ENCODE peak calls at places on chromosomes 3 and 15, in six cellular contexts. One of them, this sample, is unnamed.

GRCh38 chr3:187880438-187880837 is 135.2 kb upstream of the BCL6 start:
- DNase-seq in hepatocyte: no peak
- DNase-seq in cardiac fibroblast: peak
- DNase-seq in left ventricle myocardium inferior: no peak
- DNase-seq in NB4: no peak
- DNase-seq in cardiac muscle cell: no peak
- DNase-seq in this sample: no peak

GRCh38 chr3:52526151-52526561 is 7.5 kb downstream of the NT5DC2 start:
- DNase-seq in left ventricle myocardium inferior: peak
- DNase-seq in cardiac fibroblast: no peak
- DNase-seq in NB4: no peak
- DNase-seq in cardiac muscle cell: no peak
- DNase-seq in hepatocyte: no peak
- DNase-seq in this sample: no peak

GRCh38 chr3:12638105-12638504 is 25.8 kb downstream of the RAF1 start:
- DNase-seq in left ventricle myocardium inferior: no peak
- DNase-seq in NB4: no peak
- DNase-seq in cardiac fibroblast: peak
- DNase-seq in cardiac muscle cell: peak
- DNase-seq in hepatocyte: no peak
- DNase-seq in this sample: no peak

GRCh38 chr3:112500621-112501020 is 1.3 kb upstream of the BTLA start:
- DNase-seq in cardiac muscle cell: no peak
- DNase-seq in left ventricle myocardium inferior: no peak
- DNase-seq in NB4: no peak
- DNase-seq in hepatocyte: no peak
- DNase-seq in cardiac fibroblast: no peak
- DNase-seq in this sample: no peak

GRCh38 chr3:40019371-40019770 is 210.0 kb downstream of the MYRIP start:
- DNase-seq in cardiac fibroblast: no peak
- DNase-seq in left ventricle myocardium inferior: no peak
- DNase-seq in NB4: no peak
- DNase-seq in cardiac muscle cell: no peak
- DNase-seq in hepatocyte: no peak
- DNase-seq in this sample: no peak

GRCh38 chr3:112822116-112823055 is 24.3 kb downstream of the CD200R1L start:
- DNase-seq in left ventricle myocardium inferior: no peak
- DNase-seq in cardiac fibroblast: no peak
- DNase-seq in NB4: no peak
- DNase-seq in hepatocyte: no peak
- DNase-seq in cardiac muscle cell: no peak
- DNase-seq in this sample: no peak

GRCh38 chr3:157088506-157089454 is 71.2 kb downstream of the CCNL1 start:
- DNase-seq in cardiac muscle cell: peak
- DNase-seq in cardiac fibroblast: peak
- DNase-seq in left ventricle myocardium inferior: peak
- DNase-seq in hepatocyte: peak
- DNase-seq in NB4: peak
- DNase-seq in this sample: peak

GRCh38 chr3:176916777-176917176 is 280.5 kb downstream of the TBL1XR1 start:
- DNase-seq in NB4: no peak
- DNase-seq in cardiac fibroblast: no peak
- DNase-seq in left ventricle myocardium inferior: no peak
- DNase-seq in hepatocyte: peak
- DNase-seq in cardiac muscle cell: no peak
- DNase-seq in this sample: no peak

GRCh38 chr15:41928637-41929620 is 35.1 kb upstream of the SPTBN5 start:
- DNase-seq in cardiac muscle cell: no peak
- DNase-seq in hepatocyte: no peak
- DNase-seq in cardiac fibroblast: no peak
- DNase-seq in left ventricle myocardium inferior: peak
- DNase-seq in NB4: no peak
- DNase-seq in this sample: peak

GRCh38 chr3:71122641-71123040 is 460.9 kb downstream of the FOXP1 start:
- DNase-seq in left ventricle myocardium inferior: no peak
- DNase-seq in cardiac fibroblast: no peak
- DNase-seq in NB4: no peak
- DNase-seq in hepatocyte: no peak
- DNase-seq in cardiac muscle cell: no peak
- DNase-seq in this sample: no peak

GRCh38 chr15:29636140-29636539 is 186.1 kb downstream of the TJP1 start:
- DNase-seq in cardiac fibroblast: no peak
- DNase-seq in left ventricle myocardium inferior: no peak
- DNase-seq in NB4: no peak
- DNase-seq in cardiac muscle cell: no peak
- DNase-seq in hepatocyte: no peak
- DNase-seq in this sample: no peak

GRCh38 chr15:27086146-27086545 is 115.2 kb downstream of the GABRG3 start:
- DNase-seq in cardiac fibroblast: no peak
- DNase-seq in left ventricle myocardium inferior: no peak
- DNase-seq in NB4: no peak
- DNase-seq in cardiac muscle cell: no peak
- DNase-seq in hepatocyte: peak
- DNase-seq in this sample: no peak

GRCh38 chr3:3744826-3745225 is 54.4 kb upstream of the LRRN1 start:
- DNase-seq in NB4: no peak
- DNase-seq in cardiac fibroblast: no peak
- DNase-seq in cardiac muscle cell: no peak
- DNase-seq in left ventricle myocardium inferior: no peak
- DNase-seq in hepatocyte: no peak
- DNase-seq in this sample: no peak

GRCh38 chr3:134381836-134382442 is 7.7 kb upstream of the AMOTL2 start:
- DNase-seq in hepatocyte: no peak
- DNase-seq in NB4: no peak
- DNase-seq in left ventricle myocardium inferior: no peak
- DNase-seq in cardiac muscle cell: no peak
- DNase-seq in cardiac fibroblast: no peak
- DNase-seq in this sample: no peak

GRCh38 chr3:65107174-65107573 is 419.4 kb upstream of the ADAMTS9 start:
- DNase-seq in hepatocyte: peak
- DNase-seq in cardiac muscle cell: peak
- DNase-seq in cardiac fibroblast: peak
- DNase-seq in NB4: no peak
- DNase-seq in left ventricle myocardium inferior: no peak
- DNase-seq in this sample: no peak

GRCh38 chr3:156727519-156728205 is 53.3 kb downstream of the TIPARP start:
- DNase-seq in NB4: no peak
- DNase-seq in cardiac muscle cell: no peak
- DNase-seq in cardiac fibroblast: peak
- DNase-seq in left ventricle myocardium inferior: no peak
- DNase-seq in hepatocyte: no peak
- DNase-seq in this sample: no peak

GRCh38 chr15:52498700-52499099 is 30.0 kb downstream of the MYO5A start:
- DNase-seq in left ventricle myocardium inferior: no peak
- DNase-seq in cardiac fibroblast: no peak
- DNase-seq in hepatocyte: no peak
- DNase-seq in cardiac muscle cell: no peak
- DNase-seq in NB4: no peak
- DNase-seq in this sample: no peak

GRCh38 chr15:80207887-80208286 is 44.1 kb downstream of the CTXND1 start:
- DNase-seq in cardiac fibroblast: peak
- DNase-seq in cardiac muscle cell: peak
- DNase-seq in hepatocyte: peak
- DNase-seq in NB4: no peak
- DNase-seq in left ventricle myocardium inferior: no peak
- DNase-seq in this sample: no peak
- H3K4me3 ChIP-seq in cardiac fibroblast: no peak
- H3K4me3 ChIP-seq in cardiac muscle cell: no peak
- H3K4me3 ChIP-seq in hepatocyte: no peak
- H3K4me3 ChIP-seq in NB4: no peak
- H3K4me3 ChIP-seq in left ventricle myocardium inferior: no peak
- H3K4me3 ChIP-seq in this sample: no peak

GRCh38 chr3:63927623-63928280 is 15.6 kb upstream of the SCAANT1 start:
- DNase-seq in cardiac muscle cell: no peak
- DNase-seq in left ventricle myocardium inferior: no peak
- DNase-seq in hepatocyte: no peak
- DNase-seq in cardiac fibroblast: no peak
- DNase-seq in NB4: no peak
- DNase-seq in this sample: no peak
- H3K4me3 ChIP-seq in cardiac muscle cell: no peak
- H3K4me3 ChIP-seq in left ventricle myocardium inferior: no peak
- H3K4me3 ChIP-seq in hepatocyte: no peak
- H3K4me3 ChIP-seq in cardiac fibroblast: no peak
- H3K4me3 ChIP-seq in NB4: no peak
- H3K4me3 ChIP-seq in this sample: no peak

GRCh38 chr15:33310481-33311311 is at the start of gene RYR3:
- DNase-seq in NB4: no peak
- DNase-seq in hepatocyte: peak
- DNase-seq in cardiac muscle cell: peak
- DNase-seq in cardiac fibroblast: peak
- DNase-seq in left ventricle myocardium inferior: no peak
- DNase-seq in this sample: peak
- H3K4me3 ChIP-seq in NB4: no peak
- H3K4me3 ChIP-seq in hepatocyte: peak
- H3K4me3 ChIP-seq in cardiac muscle cell: peak
- H3K4me3 ChIP-seq in cardiac fibroblast: no peak
- H3K4me3 ChIP-seq in left ventricle myocardium inferior: peak
- H3K4me3 ChIP-seq in this sample: no peak

DNA sequence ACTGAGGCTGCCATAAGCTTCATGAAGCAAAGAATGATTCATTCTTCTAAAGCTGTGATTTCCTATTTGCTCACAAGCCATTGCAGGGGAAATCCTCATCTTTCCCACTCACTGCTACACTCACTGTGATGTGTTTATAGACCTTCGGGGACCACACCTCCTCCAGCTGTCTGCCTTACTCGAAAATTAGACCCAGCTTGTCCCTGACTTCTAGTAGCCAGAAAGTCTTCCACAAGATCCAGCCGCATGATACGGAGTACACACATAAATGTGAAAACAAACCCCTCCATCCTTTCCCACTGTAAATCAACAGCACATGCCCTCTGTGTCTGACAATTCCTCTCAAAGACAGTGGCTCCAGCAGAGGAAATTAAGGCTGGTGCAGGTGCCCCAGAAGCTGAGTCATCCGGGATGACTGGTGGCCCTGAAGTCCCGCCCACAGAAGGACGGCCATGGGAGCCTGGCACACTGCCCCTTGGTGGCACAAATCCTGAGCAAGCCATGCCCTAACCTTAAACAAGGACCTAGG is 172.0 kb downstream of the STT3B start:
- DNase-seq in hepatocyte: peak
- DNase-seq in cardiac muscle cell: no peak
- DNase-seq in NB4: peak
- DNase-seq in left ventricle myocardium inferior: no peak
- DNase-seq in cardiac fibroblast: peak
- DNase-seq in this sample: no peak
- H3K4me3 ChIP-seq in hepatocyte: no peak
- H3K4me3 ChIP-seq in cardiac muscle cell: no peak
- H3K4me3 ChIP-seq in NB4: no peak
- H3K4me3 ChIP-seq in left ventricle myocardium inferior: no peak
- H3K4me3 ChIP-seq in cardiac fibroblast: no peak
- H3K4me3 ChIP-seq in this sample: no peak

GRCh38 chr3:152192936-152193672 is 75.6 kb upstream of the MBNL1 start:
- DNase-seq in cardiac muscle cell: no peak
- DNase-seq in hepatocyte: peak
- DNase-seq in left ventricle myocardium inferior: no peak
- DNase-seq in cardiac fibroblast: no peak
- DNase-seq in NB4: no peak
- DNase-seq in this sample: no peak
- H3K4me3 ChIP-seq in cardiac muscle cell: no peak
- H3K4me3 ChIP-seq in hepatocyte: no peak
- H3K4me3 ChIP-seq in left ventricle myocardium inferior: no peak
- H3K4me3 ChIP-seq in cardiac fibroblast: no peak
- H3K4me3 ChIP-seq in NB4: peak
- H3K4me3 ChIP-seq in this sample: no peak

DNA sequence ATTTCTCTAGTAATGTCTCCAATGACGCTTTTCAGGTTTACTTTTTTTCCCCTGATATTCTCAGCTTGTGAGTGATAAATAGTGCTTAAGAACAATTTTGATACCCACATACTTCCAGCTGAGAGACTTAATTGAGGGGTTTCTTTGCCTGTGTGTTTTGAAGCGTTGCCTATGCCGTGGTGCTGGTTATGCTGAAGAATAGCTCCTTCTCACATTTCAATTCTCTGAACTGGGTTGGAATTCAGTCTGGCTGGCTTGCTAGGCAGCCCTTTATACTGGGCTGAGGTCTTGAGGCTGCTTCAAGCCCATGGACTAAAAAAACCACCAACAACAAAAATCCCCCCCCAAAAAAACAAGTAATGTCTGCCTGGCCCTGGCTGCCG is 87.4 kb downstream of the CHST2 start:
- DNase-seq in cardiac fibroblast: no peak
- DNase-seq in NB4: no peak
- DNase-seq in cardiac muscle cell: no peak
- DNase-seq in left ventricle myocardium inferior: no peak
- DNase-seq in hepatocyte: no peak
- DNase-seq in this sample: no peak
- H3K4me3 ChIP-seq in cardiac fibroblast: no peak
- H3K4me3 ChIP-seq in NB4: no peak
- H3K4me3 ChIP-seq in cardiac muscle cell: no peak
- H3K4me3 ChIP-seq in left ventricle myocardium inferior: no peak
- H3K4me3 ChIP-seq in hepatocyte: no peak
- H3K4me3 ChIP-seq in this sample: no peak

GRCh38 chr3:20186600-20187004 is 596 bp upstream of the SGO1 start:
- DNase-seq in hepatocyte: peak
- DNase-seq in left ventricle myocardium inferior: no peak
- DNase-seq in NB4: no peak
- DNase-seq in cardiac fibroblast: no peak
- DNase-seq in cardiac muscle cell: no peak
- DNase-seq in this sample: no peak
- H3K4me3 ChIP-seq in hepatocyte: peak
- H3K4me3 ChIP-seq in left ventricle myocardium inferior: peak
- H3K4me3 ChIP-seq in NB4: peak
- H3K4me3 ChIP-seq in cardiac fibroblast: peak
- H3K4me3 ChIP-seq in cardiac muscle cell: peak
- H3K4me3 ChIP-seq in this sample: peak

GRCh38 chr15:63157891-63158431 is 684 bp upstream of the RPS27L start:
- DNase-seq in cardiac muscle cell: peak
- DNase-seq in cardiac fibroblast: peak
- DNase-seq in NB4: peak
- DNase-seq in hepatocyte: peak
- DNase-seq in left ventricle myocardium inferior: peak
- DNase-seq in this sample: no peak

GRCh38 chr15:63156708-63157065 is 590 bp downstream of the RPS27L start:
- DNase-seq in NB4: peak
- DNase-seq in cardiac fibroblast: peak
- DNase-seq in left ventricle myocardium inferior: peak
- DNase-seq in hepatocyte: peak
- DNase-seq in cardiac muscle cell: peak
- DNase-seq in this sample: no peak

GRCh38 chr15:63156086-63156707 is 1.1 kb downstream of the RPS27L start:
- DNase-seq in cardiac fibroblast: peak
- DNase-seq in cardiac muscle cell: no peak
- DNase-seq in left ventricle myocardium inferior: no peak
- DNase-seq in hepatocyte: no peak
- DNase-seq in NB4: peak
- DNase-seq in this sample: no peak

GRCh38 chr15:63157066-63157890 is at the start of gene RPS27L:
- DNase-seq in left ventricle myocardium inferior: peak
- DNase-seq in NB4: peak
- DNase-seq in hepatocyte: peak
- DNase-seq in cardiac muscle cell: peak
- DNase-seq in cardiac fibroblast: peak
- DNase-seq in this sample: peak

GRCh38 chr15:63155486-63155885 is 1.8 kb downstream of the RPS27L start:
- DNase-seq in hepatocyte: no peak
- DNase-seq in NB4: no peak
- DNase-seq in left ventricle myocardium inferior: no peak
- DNase-seq in cardiac muscle cell: no peak
- DNase-seq in cardiac fibroblast: no peak
- DNase-seq in this sample: no peak
- H3K4me3 ChIP-seq in hepatocyte: peak
- H3K4me3 ChIP-seq in NB4: peak
- H3K4me3 ChIP-seq in left ventricle myocardium inferior: peak
- H3K4me3 ChIP-seq in cardiac muscle cell: peak
- H3K4me3 ChIP-seq in cardiac fibroblast: peak
- H3K4me3 ChIP-seq in this sample: peak

This sample was measured in GM06990.